ENCODE peak calls at places on chromosomes 2 and 18, in eight cellular contexts. K is OCI-LY7, M is heart right ventricle, Y is sigmoid colon, H is left lung, T is kidney, E is aorta, O is tibial artery. R is an unnamed sample. For H3K4me1 and H3K36me3, the result is how much of the 10 kb centered on the place peaks cover.

GRCh38 chr2:14199040-14199439 is 433.5 kb upstream of the LRATD1 start:
- DNase-seq in Y (no peak), K (no peak), T (no peak), E (no peak), O (no peak), H (no peak), M (no peak), R (peak)

GRCh38 chr2:25539141-25539540 is 134.2 kb downstream of the DTNB start:
- DNase-seq in T (no peak), O (no peak), H (no peak), E (no peak), Y (no peak), K (no peak), M (no peak), R (no peak)

GRCh38 chr2:26579025-26579722 is 62.0 kb downstream of the CIB4 start:
- DNase-seq in T (no peak), E (peak), Y (peak), H (no peak), O (peak), M (no peak), K (no peak), R (no peak)

GRCh38 chr2:63537306-63537705 is 51.0 kb downstream of the WDPCP start:
- DNase-seq in O (no peak), K (no peak), E (no peak), T (no peak), M (no peak), Y (no peak), H (no peak), R (no peak)

GRCh38 chr2:55113976-55114564 is 63.8 kb upstream of the RTN4 start:
- DNase-seq in O (no peak), E (no peak), H (no peak), M (no peak), Y (no peak), T (no peak), K (no peak), R (no peak)

GRCh38 chr2:179024445-179024844 is 25.5 kb downstream of the CCDC141 start:
- DNase-seq in E (no peak), M (no peak), H (no peak), K (no peak), T (no peak), Y (no peak), O (no peak), R (no peak)

GRCh38 chr2:206154197-206154596 is 5.0 kb downstream of the NDUFS1 start:
- DNase-seq in K (peak), M (no peak), H (no peak), E (no peak), O (no peak), T (no peak), Y (no peak), R (no peak)

GRCh38 chr2:171785450-171785849 is 98.2 kb downstream of the DYNC1I2 start:
- DNase-seq in H (no peak), K (no peak), M (no peak), Y (no peak), E (no peak), T (no peak), O (no peak), R (no peak)

GRCh38 chr2:222483513-222484039 is 59.2 kb downstream of the SGPP2 start:
- DNase-seq in M (no peak), K (no peak), O (no peak), T (no peak), E (no peak), Y (no peak), H (no peak), R (no peak)

GRCh38 chr2:175871331-175871730 is 130.7 kb downstream of the LNPK start:
- DNase-seq in T (no peak), K (no peak), O (no peak), M (no peak), E (no peak), H (no peak), Y (no peak), R (no peak)

GRCh38 chr2:36369711-36370110 is 14.1 kb downstream of the CRIM1 start:
- DNase-seq in T (no peak), O (no peak), K (no peak), Y (no peak), M (no peak), H (no peak), E (no peak), R (no peak)

GRCh38 chr2:36367497-36368353 is 12.1 kb downstream of the CRIM1 start:
- DNase-seq in Y (no peak), O (no peak), K (no peak), M (no peak), E (no peak), H (no peak), T (no peak), R (no peak)

GRCh38 chr2:36369163-36369562 is 13.6 kb downstream of the CRIM1 start:
- DNase-seq in T (no peak), M (no peak), H (no peak), K (no peak), Y (no peak), O (no peak), E (no peak), R (no peak)

GRCh38 chr2:36366491-36367120 is 11.0 kb downstream of the CRIM1 start:
- DNase-seq in E (no peak), M (no peak), Y (no peak), O (no peak), H (no peak), K (no peak), T (no peak), R (no peak)

DNA sequence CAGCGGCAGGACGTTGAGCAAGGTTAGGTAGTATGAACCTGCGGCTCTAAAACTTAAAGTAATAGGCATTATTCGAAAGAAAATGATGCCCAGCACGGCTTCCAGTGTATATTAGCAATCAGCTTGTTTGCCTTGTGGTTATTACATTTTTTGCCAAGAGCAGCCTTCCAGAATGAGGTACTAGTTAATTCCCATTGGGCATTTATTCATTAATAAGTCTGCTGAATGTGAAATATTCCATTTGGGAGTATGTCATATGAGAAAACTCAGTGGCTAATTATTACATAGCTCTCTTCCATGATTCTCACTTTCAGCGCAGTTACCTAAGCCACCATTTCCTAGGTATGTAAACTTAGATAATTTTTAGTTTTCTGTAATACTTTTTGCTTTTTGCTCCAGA is 12.9 kb downstream of the CRIM1 start:
- DNase-seq in K (no peak), H (no peak), O (no peak), Y (no peak), M (no peak), T (no peak), E (no peak), R (no peak)
- H3K4me1 ChIP-seq in K (under half), H (under half), O (under half), Y (half or more), M (half or more), T (under half), E (under half), R (half or more)

DNA sequence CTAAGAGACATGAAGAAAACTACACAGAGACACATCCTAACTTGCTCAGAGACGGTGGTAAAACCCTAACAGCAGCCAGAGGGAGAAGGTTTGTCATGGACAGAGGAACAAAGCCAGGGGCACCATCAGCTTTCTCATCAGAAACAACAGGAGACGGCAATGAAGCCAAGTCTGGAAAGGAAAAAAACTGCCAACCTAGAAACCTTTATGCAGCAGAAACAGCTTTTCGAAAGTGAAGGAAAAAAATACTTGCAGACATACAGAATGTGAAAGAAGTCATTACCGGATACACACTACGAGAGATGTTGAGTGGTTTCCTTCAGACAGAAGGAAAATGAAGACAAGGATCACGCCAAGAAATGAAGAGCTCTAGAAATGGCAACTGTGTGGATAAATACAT is 55.9 kb downstream of the ANO7 start:
- DNase-seq in E (no peak), Y (no peak), M (no peak), T (no peak), H (no peak), O (no peak), K (no peak), R (no peak)
- H3K36me3 ChIP-seq in E (under half), Y (half or more), M (half or more), T (half or more), H (half or more), O (half or more), K (half or more), R (half or more)

GRCh38 chr18:25282282-25282681 is 69.7 kb downstream of the ZNF521 start:
- DNase-seq in H (no peak), T (peak), Y (peak), O (no peak), M (peak), K (no peak), E (no peak), R (peak)
- H3K4me1 ChIP-seq in H (under half), T (under half), Y (under half), O (under half), M (half or more), K (under half), E (under half), R (under half)

GRCh38 chr2:232568161-232568560 is 17.7 kb downstream of the EIF4E2 start:
- DNase-seq in Y (no peak), H (no peak), M (peak), T (no peak), E (no peak), K (no peak), O (no peak), R (no peak)

GRCh38 chr2:232574674-232575403 is 24.4 kb downstream of the EIF4E2 start:
- DNase-seq in E (no peak), K (no peak), O (no peak), T (no peak), M (no peak), H (no peak), Y (no peak), R (no peak)

GRCh38 chr2:232573042-232573441 is 22.6 kb downstream of the EIF4E2 start:
- DNase-seq in M (no peak), T (no peak), O (no peak), H (no peak), E (no peak), K (no peak), Y (no peak), R (no peak)

GRCh38 chr2:232573821-232574435 is 23.4 kb downstream of the EIF4E2 start:
- DNase-seq in M (no peak), T (no peak), Y (no peak), E (no peak), H (no peak), O (no peak), K (no peak), R (no peak)

GRCh38 chr2:232571026-232571474 is 20.6 kb downstream of the EIF4E2 start:
- DNase-seq in H (no peak), T (peak), Y (no peak), O (no peak), E (no peak), M (no peak), K (no peak), R (no peak)
- H3K36me3 ChIP-seq in H (half or more), T (under half), Y (half or more), O (half or more), E (under half), M (half or more), K (half or more), R (half or more)

GRCh38 chr18:13589316-13589715 is 137.0 kb downstream of the FAM210A start:
- DNase-seq in M (no peak), Y (no peak), K (no peak), E (no peak), T (no peak), O (peak), H (no peak), R (no peak)
- H3K4me1 ChIP-seq in M (under half), Y (under half), K (under half), E (under half), T (under half), O (under half), H (under half), R (under half)

DNA sequence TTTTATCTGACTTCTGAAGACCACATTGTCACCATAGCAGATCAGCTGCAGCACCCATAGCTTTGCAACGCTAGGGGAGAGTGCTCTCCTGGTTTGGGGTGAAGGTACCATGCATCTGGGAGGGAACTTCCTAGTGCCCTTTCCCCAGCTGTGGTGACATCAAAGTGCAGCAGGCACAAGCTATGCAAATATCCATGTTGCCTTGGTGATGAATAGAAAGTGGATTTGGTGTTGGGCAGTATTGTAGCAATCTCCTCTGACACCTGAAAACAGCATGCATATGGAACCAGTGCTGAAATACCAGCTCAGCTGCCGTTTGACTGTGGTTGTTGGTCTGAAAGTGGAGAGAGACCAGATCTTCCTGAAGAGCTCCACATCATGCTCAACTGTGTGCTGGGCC is 37.1 kb downstream of the BCL2L11 start:
- DNase-seq in M (no peak), K (peak), H (no peak), T (no peak), O (no peak), E (no peak), Y (no peak), R (no peak)
- H3K36me3 ChIP-seq in M (under half), K (half or more), H (under half), T (under half), O (under half), E (under half), Y (under half), R (under half)

GRCh38 chr2:232402518-232402917 is 4.1 kb upstream of the ALPG start:
- DNase-seq in K (no peak), T (no peak), H (no peak), O (peak), M (no peak), Y (no peak), E (no peak), R (peak)

GRCh38 chr2:232396683-232397082 is 10.0 kb upstream of the ALPG start:
- DNase-seq in K (no peak), M (no peak), E (no peak), Y (no peak), T (no peak), H (no peak), O (no peak), R (no peak)

GRCh38 chr2:232400244-232401015 is 6.2 kb upstream of the ALPG start:
- DNase-seq in K (peak), H (no peak), O (no peak), Y (no peak), M (no peak), E (no peak), T (no peak), R (no peak)

GRCh38 chr2:232393556-232393955 is 13.1 kb upstream of the ALPG start:
- DNase-seq in E (peak), O (no peak), K (no peak), T (no peak), Y (no peak), M (no peak), H (no peak), R (no peak)

GRCh38 chr2:232398293-232399034 is 8.2 kb upstream of the ALPG start:
- DNase-seq in K (no peak), Y (no peak), E (no peak), H (no peak), O (no peak), T (no peak), M (no peak), R (no peak)
- H3K4me1 ChIP-seq in K (under half), Y (under half), E (under half), H (under half), O (under half), T (under half), M (under half), R (under half)

DNA sequence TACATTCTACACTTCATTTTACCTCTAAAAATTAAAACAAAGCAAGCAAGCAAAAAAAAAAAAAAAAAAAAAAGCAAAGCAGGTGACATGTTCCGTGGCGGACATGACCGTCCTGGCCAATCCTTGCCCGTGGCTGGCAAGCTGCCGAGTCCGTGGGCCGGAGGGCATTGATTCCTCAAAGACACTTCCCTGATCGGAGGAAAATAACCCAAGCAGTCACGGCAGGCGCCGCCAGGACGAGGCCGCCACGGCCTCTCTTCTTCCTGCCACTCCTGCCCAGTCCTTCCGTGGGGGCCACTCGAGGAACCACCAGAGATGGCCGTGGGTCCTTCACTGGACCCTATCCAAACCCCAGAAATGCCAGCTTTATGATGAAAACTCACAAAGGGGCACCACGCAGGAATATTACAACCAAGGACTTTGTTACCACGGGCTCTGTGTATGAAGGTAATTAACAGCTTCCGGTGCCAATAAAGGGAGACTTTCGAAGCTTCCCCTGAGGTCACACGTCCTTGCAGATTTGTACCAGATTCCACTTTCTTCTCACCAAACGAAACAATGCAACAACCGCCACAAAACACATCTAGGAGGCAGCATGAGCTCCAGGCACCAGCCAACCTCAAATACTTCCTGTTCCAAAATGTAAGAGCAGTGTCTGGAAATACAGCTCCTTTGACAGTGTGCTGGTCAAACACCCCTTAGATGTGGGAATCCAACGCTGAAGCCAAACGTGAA is 170.3 kb downstream of the HDAC4 start:
- DNase-seq in Y (peak), O (peak), E (peak), M (no peak), T (no peak), K (no peak), H (no peak), R (peak)
- H3K36me3 ChIP-seq in Y (under half), O (under half), E (under half), M (under half), T (under half), K (under half), H (under half), R (under half)

DNA sequence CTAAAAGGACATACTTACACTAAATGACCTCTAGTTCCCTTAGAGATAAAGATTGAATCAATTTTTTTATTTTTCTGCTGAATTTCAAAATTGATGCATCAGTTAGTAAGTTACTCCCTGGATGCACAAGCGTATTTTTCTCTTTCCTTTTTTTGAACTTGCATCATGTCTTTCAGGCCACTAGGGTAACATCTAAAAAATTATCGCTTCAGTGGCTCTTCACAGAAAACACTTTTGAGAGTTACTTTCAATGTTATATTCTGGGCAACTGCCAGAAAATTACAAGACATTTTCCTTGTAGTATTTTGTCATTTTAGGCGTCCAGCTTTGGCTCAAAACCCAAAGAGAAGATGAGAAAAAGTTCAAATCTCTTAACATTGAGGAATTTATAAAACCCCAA is 59.8 kb downstream of the DSEL start:
- DNase-seq in H (no peak), Y (no peak), O (no peak), K (no peak), T (no peak), M (no peak), E (no peak), R (no peak)
- H3K4me1 ChIP-seq in H (under half), Y (under half), O (under half), K (under half), T (under half), M (under half), E (under half), R (under half)

GRCh38 chr2:9528036-9528787 is 27.4 kb downstream of the ADAM17 start:
- DNase-seq in E (no peak), O (no peak), H (no peak), T (no peak), K (no peak), Y (no peak), M (no peak), R (no peak)

GRCh38 chr2:9524291-9524690 is 31.3 kb downstream of the ADAM17 start:
- DNase-seq in M (no peak), K (no peak), E (no peak), O (no peak), T (no peak), H (no peak), Y (no peak), R (no peak)

GRCh38 chr2:9525266-9525665 is 30.4 kb downstream of the ADAM17 start:
- DNase-seq in T (no peak), O (no peak), H (no peak), M (no peak), K (no peak), E (no peak), Y (no peak), R (no peak)
- H3K36me3 ChIP-seq in T (under half), O (half or more), H (half or more), M (half or more), K (half or more), E (under half), Y (under half), R (half or more)